ENCODE peak calls at places on chromosomes 4 and X, in four cellular contexts. X, Q, S and I are unnamed samples.

GRCh38 chr4:15691346-15692140 is 9.9 kb downstream of the FAM200B start:
- DNase-seq in X (no peak), Q (peak; percentile 48), S (no peak), I (no peak)

GRCh38 chr4:124386163-124386562 is 326.4 kb downstream of the ANKRD50 start:
- DNase-seq in X (no peak), Q (no peak), S (no peak), I (no peak)

GRCh38 chr4:5474756-5475155 is 233.6 kb downstream of the EVC2 start:
- DNase-seq in X (no peak), Q (peak; percentile 3), S (no peak), I (no peak)

GRCh38 chrX:131821945-131822622 is 201.0 kb upstream of the STK26 start:
- DNase-seq in X (peak; percentile 65), Q (peak; percentile 65), S (no peak), I (peak; percentile 80)

GRCh38 chr4:4606321-4606720 is 64.5 kb upstream of the STX18 start:
- DNase-seq in X (no peak), Q (no peak), S (no peak), I (no peak)

GRCh38 chr4:7381221-7381889 is 53.4 kb downstream of the PSAPL1 start:
- DNase-seq in X (no peak), Q (no peak), S (peak; percentile 4), I (no peak)

GRCh38 chrX:134734343-134735001 is 76.2 kb upstream of the PLAC1 start:
- DNase-seq in X (no peak), Q (peak; percentile 47), S (no peak), I (no peak)

GRCh38 chrX:13396887-13397286 is 77.0 kb upstream of the ATXN3L start:
- DNase-seq in X (no peak), Q (no peak), S (no peak), I (no peak)

GRCh38 chr4:126533176-126533575 is 1099.6 kb upstream of the INTU start:
- DNase-seq in X (no peak), Q (no peak), S (no peak), I (no peak)

GRCh38 chr4:166527500-166527899 is 654.5 kb downstream of the TLL1 start:
- DNase-seq in X (no peak), Q (no peak), S (no peak), I (no peak)

GRCh38 chrX:39688219-39688575 is 409.6 kb downstream of the BCOR start:
- DNase-seq in X (no peak), Q (no peak), S (no peak), I (no peak)

GRCh38 chrX:30620980-30621716 is 32.1 kb upstream of the GK start:
- DNase-seq in X (no peak), Q (peak; percentile 76), S (peak; percentile 3), I (no peak)

GRCh38 chr4:183097251-183098079 is 1.6 kb upstream of the WWC2 start:
- DNase-seq in X (no peak), Q (no peak), S (no peak), I (no peak)

GRCh38 chr4:167966161-167966560 is 126.2 kb upstream of the ANXA10 start:
- DNase-seq in X (no peak), Q (no peak), S (no peak), I (no peak)